ENCODE peak calls at places on chromosomes 3 and 15, in six cellular contexts. One of them, this sample, is unnamed.

GRCh38 chr3:184234671-184235380 is 5.4 kb downstream of the VWA5B2 start:
- DNase-seq in CD8-positive, alpha-beta T cell: no peak
- DNase-seq in heart right ventricle: no peak
- DNase-seq in pancreas: no peak
- DNase-seq in bronchial epithelial cell: no peak
- DNase-seq in cardiac muscle cell: no peak
- DNase-seq in this sample: peak

GRCh38 chr3:78823859-78824258 is 943.9 kb downstream of the ROBO1 start:
- DNase-seq in pancreas: no peak
- DNase-seq in CD8-positive, alpha-beta T cell: no peak
- DNase-seq in heart right ventricle: no peak
- DNase-seq in bronchial epithelial cell: peak
- DNase-seq in cardiac muscle cell: peak
- DNase-seq in this sample: no peak

GRCh38 chr3:64140651-64141050 is 84.6 kb downstream of the PRICKLE2 start:
- DNase-seq in heart right ventricle: no peak
- DNase-seq in pancreas: no peak
- DNase-seq in bronchial epithelial cell: no peak
- DNase-seq in cardiac muscle cell: no peak
- DNase-seq in CD8-positive, alpha-beta T cell: no peak
- DNase-seq in this sample: no peak

GRCh38 chr3:159892801-159893200 is 95.8 kb upstream of the IL12A start:
- DNase-seq in heart right ventricle: no peak
- DNase-seq in pancreas: no peak
- DNase-seq in cardiac muscle cell: no peak
- DNase-seq in CD8-positive, alpha-beta T cell: no peak
- DNase-seq in bronchial epithelial cell: no peak
- DNase-seq in this sample: no peak

GRCh38 chr3:176071943-176072342 is 1125.3 kb downstream of the TBL1XR1 start:
- DNase-seq in pancreas: no peak
- DNase-seq in cardiac muscle cell: no peak
- DNase-seq in bronchial epithelial cell: no peak
- DNase-seq in CD8-positive, alpha-beta T cell: no peak
- DNase-seq in heart right ventricle: no peak
- DNase-seq in this sample: no peak

GRCh38 chr3:8529738-8530525 is 28.3 kb downstream of the LMCD1 start:
- DNase-seq in heart right ventricle: no peak
- DNase-seq in CD8-positive, alpha-beta T cell: no peak
- DNase-seq in bronchial epithelial cell: peak
- DNase-seq in pancreas: no peak
- DNase-seq in cardiac muscle cell: no peak
- DNase-seq in this sample: no peak

GRCh38 chr15:60006808-60007346 is 2.8 kb downstream of the FOXB1 start:
- DNase-seq in bronchial epithelial cell: no peak
- DNase-seq in CD8-positive, alpha-beta T cell: no peak
- DNase-seq in pancreas: no peak
- DNase-seq in cardiac muscle cell: no peak
- DNase-seq in heart right ventricle: no peak
- DNase-seq in this sample: peak

GRCh38 chr3:58507356-58508062 is 15.6 kb downstream of the KCTD6 start:
- DNase-seq in heart right ventricle: no peak
- DNase-seq in cardiac muscle cell: no peak
- DNase-seq in bronchial epithelial cell: no peak
- DNase-seq in pancreas: no peak
- DNase-seq in CD8-positive, alpha-beta T cell: no peak
- DNase-seq in this sample: no peak

GRCh38 chr3:61841111-61841845 is 279.9 kb downstream of the PTPRG start:
- DNase-seq in pancreas: no peak
- DNase-seq in heart right ventricle: no peak
- DNase-seq in cardiac muscle cell: peak
- DNase-seq in CD8-positive, alpha-beta T cell: no peak
- DNase-seq in bronchial epithelial cell: no peak
- DNase-seq in this sample: no peak

GRCh38 chr3:157662171-157662570 is 159.0 kb upstream of the VEPH1 start:
- DNase-seq in cardiac muscle cell: no peak
- DNase-seq in heart right ventricle: no peak
- DNase-seq in CD8-positive, alpha-beta T cell: no peak
- DNase-seq in pancreas: no peak
- DNase-seq in bronchial epithelial cell: no peak
- DNase-seq in this sample: no peak

GRCh38 chr3:30011237-30011803 is 595.1 kb upstream of the TGFBR2 start:
- DNase-seq in CD8-positive, alpha-beta T cell: no peak
- DNase-seq in bronchial epithelial cell: no peak
- DNase-seq in cardiac muscle cell: no peak
- DNase-seq in heart right ventricle: no peak
- DNase-seq in pancreas: no peak
- DNase-seq in this sample: peak

GRCh38 chr3:50591196-50591741 is 20.3 kb downstream of the CISH start:
- DNase-seq in CD8-positive, alpha-beta T cell: no peak
- DNase-seq in bronchial epithelial cell: no peak
- DNase-seq in pancreas: no peak
- DNase-seq in cardiac muscle cell: no peak
- DNase-seq in heart right ventricle: no peak
- DNase-seq in this sample: peak

GRCh38 chr15:68277605-68278344 is at the start of gene FEM1B:
- DNase-seq in cardiac muscle cell: peak
- DNase-seq in heart right ventricle: peak
- DNase-seq in bronchial epithelial cell: peak
- DNase-seq in pancreas: peak
- DNase-seq in CD8-positive, alpha-beta T cell: peak
- DNase-seq in this sample: peak

GRCh38 chr3:38545396-38545949 is 49.3 kb downstream of the EXOG start:
- DNase-seq in heart right ventricle: no peak
- DNase-seq in bronchial epithelial cell: no peak
- DNase-seq in CD8-positive, alpha-beta T cell: no peak
- DNase-seq in pancreas: no peak
- DNase-seq in cardiac muscle cell: no peak
- DNase-seq in this sample: no peak

GRCh38 chr3:73552700-73553099 is 72.0 kb downstream of the PDZRN3 start:
- DNase-seq in CD8-positive, alpha-beta T cell: no peak
- DNase-seq in pancreas: no peak
- DNase-seq in bronchial epithelial cell: peak
- DNase-seq in cardiac muscle cell: peak
- DNase-seq in heart right ventricle: no peak
- DNase-seq in this sample: peak

DNA sequence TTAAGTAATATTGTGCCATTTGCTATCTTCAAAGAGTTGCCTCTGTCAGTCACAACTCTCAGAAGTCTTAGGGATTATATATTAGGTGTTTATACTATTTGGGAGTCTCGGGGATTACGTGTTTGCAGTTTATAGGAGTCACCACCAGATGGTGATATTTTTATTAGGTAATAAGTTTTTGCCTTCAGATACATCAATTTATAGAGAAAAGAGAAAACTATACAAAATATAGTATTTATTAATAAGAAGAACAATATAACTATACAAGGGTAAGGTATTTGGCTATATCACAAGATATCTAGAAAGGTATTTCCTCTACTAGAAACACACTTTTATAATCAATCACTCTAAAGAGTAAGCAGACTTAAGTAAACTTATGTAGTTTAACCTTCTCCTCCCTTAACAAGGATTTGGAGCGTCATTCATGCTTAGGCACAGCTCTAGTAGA is 10.7 kb upstream of the DHX36 start:
- DNase-seq in CD8-positive, alpha-beta T cell: no peak
- DNase-seq in cardiac muscle cell: peak
- DNase-seq in bronchial epithelial cell: peak
- DNase-seq in heart right ventricle: no peak
- DNase-seq in pancreas: no peak
- DNase-seq in this sample: no peak
- H3K4me3 ChIP-seq in CD8-positive, alpha-beta T cell: no peak
- H3K4me3 ChIP-seq in cardiac muscle cell: no peak
- H3K4me3 ChIP-seq in bronchial epithelial cell: no peak
- H3K4me3 ChIP-seq in heart right ventricle: no peak
- H3K4me3 ChIP-seq in pancreas: no peak
- H3K4me3 ChIP-seq in this sample: no peak

GRCh38 chr3:14798231-14798630 is 20.5 kb upstream of the FGD5 start:
- DNase-seq in bronchial epithelial cell: no peak
- DNase-seq in CD8-positive, alpha-beta T cell: no peak
- DNase-seq in pancreas: no peak
- DNase-seq in heart right ventricle: no peak
- DNase-seq in cardiac muscle cell: no peak
- DNase-seq in this sample: no peak
- H3K4me3 ChIP-seq in bronchial epithelial cell: no peak
- H3K4me3 ChIP-seq in CD8-positive, alpha-beta T cell: no peak
- H3K4me3 ChIP-seq in pancreas: no peak
- H3K4me3 ChIP-seq in heart right ventricle: no peak
- H3K4me3 ChIP-seq in cardiac muscle cell: no peak
- H3K4me3 ChIP-seq in this sample: no peak

DNA sequence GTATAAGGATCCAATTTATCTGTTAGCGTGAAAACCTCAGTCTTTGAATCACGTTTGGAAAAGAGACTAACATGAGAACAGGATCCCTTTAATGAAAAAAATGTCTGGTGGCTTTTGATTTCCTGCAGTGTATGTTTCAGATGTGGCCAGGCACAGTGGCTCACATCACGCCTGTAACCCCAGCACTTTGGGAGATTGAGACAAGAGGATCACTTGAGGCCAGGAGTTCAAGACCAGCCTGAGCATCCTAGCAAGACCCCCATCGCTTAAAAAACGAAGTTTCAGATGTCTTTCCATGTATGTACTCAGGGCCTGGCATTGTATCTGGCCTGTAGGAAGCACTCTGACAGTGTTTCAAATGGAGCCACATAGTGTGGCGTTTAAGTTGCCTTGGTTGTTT is 169.3 kb downstream of the KLHL25 start:
- DNase-seq in CD8-positive, alpha-beta T cell: no peak
- DNase-seq in bronchial epithelial cell: no peak
- DNase-seq in heart right ventricle: no peak
- DNase-seq in cardiac muscle cell: no peak
- DNase-seq in pancreas: no peak
- DNase-seq in this sample: no peak
- H3K4me3 ChIP-seq in CD8-positive, alpha-beta T cell: no peak
- H3K4me3 ChIP-seq in bronchial epithelial cell: no peak
- H3K4me3 ChIP-seq in heart right ventricle: no peak
- H3K4me3 ChIP-seq in cardiac muscle cell: no peak
- H3K4me3 ChIP-seq in pancreas: no peak
- H3K4me3 ChIP-seq in this sample: no peak

DNA sequence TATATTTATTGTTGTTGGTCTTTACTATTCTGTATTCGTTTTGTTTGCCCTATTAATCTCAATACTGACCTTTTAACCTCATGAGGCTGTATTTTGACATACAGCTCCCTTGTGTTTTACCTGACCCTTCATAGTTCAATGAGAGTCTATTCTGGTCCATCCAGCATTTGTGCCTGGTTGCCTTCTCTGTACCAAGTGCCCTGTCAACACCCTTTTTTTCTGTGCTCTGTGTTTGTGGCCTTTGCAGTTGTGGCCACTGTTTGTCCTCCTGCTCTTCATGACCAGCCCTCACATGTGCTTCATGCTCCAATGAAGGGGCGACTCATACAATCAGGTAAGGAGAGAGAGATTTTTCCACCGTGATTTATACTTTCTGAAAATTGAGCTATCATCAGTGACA is 368.2 kb downstream of the IL20RB start:
- DNase-seq in CD8-positive, alpha-beta T cell: no peak
- DNase-seq in cardiac muscle cell: no peak
- DNase-seq in pancreas: no peak
- DNase-seq in bronchial epithelial cell: no peak
- DNase-seq in heart right ventricle: no peak
- DNase-seq in this sample: no peak
- H3K4me3 ChIP-seq in CD8-positive, alpha-beta T cell: no peak
- H3K4me3 ChIP-seq in cardiac muscle cell: no peak
- H3K4me3 ChIP-seq in pancreas: no peak
- H3K4me3 ChIP-seq in bronchial epithelial cell: no peak
- H3K4me3 ChIP-seq in heart right ventricle: no peak
- H3K4me3 ChIP-seq in this sample: no peak

DNA sequence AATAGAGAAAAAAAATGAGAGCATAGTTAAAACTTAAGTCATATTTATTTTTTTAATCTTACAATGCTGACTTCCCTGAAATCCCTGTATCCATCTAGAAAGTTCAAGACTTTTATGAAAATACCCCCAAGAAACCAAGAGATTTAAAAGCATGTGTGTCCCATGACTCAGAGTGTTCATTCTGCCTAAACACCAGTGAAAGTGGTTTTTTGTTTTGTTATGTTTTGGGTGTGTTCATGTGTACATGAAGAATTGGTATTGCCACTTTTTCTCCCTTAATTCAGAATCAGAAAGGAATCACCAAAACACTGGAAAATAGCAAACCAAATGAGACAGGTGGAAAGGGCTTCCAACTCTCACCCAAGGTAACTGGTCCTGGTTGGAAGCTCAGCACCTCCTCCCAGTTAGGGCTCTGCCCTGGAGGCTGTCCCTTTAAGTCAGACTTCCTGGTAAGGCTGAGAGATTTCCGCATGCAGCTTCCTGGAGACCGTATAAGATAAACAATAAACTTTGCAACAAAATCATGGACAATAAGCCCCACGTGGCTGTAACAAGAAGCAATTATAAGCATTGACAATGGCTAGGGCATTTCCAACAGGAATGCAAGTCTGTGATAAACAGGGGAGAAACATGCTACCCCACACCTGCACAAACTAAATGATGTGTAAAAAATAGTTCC is 121.9 kb upstream of the ARHGEF3 start:
- DNase-seq in cardiac muscle cell: peak
- DNase-seq in heart right ventricle: no peak
- DNase-seq in pancreas: peak
- DNase-seq in bronchial epithelial cell: peak
- DNase-seq in CD8-positive, alpha-beta T cell: peak
- DNase-seq in this sample: no peak
- H3K4me3 ChIP-seq in cardiac muscle cell: no peak
- H3K4me3 ChIP-seq in heart right ventricle: no peak
- H3K4me3 ChIP-seq in pancreas: no peak
- H3K4me3 ChIP-seq in bronchial epithelial cell: no peak
- H3K4me3 ChIP-seq in CD8-positive, alpha-beta T cell: peak
- H3K4me3 ChIP-seq in this sample: no peak

DNA sequence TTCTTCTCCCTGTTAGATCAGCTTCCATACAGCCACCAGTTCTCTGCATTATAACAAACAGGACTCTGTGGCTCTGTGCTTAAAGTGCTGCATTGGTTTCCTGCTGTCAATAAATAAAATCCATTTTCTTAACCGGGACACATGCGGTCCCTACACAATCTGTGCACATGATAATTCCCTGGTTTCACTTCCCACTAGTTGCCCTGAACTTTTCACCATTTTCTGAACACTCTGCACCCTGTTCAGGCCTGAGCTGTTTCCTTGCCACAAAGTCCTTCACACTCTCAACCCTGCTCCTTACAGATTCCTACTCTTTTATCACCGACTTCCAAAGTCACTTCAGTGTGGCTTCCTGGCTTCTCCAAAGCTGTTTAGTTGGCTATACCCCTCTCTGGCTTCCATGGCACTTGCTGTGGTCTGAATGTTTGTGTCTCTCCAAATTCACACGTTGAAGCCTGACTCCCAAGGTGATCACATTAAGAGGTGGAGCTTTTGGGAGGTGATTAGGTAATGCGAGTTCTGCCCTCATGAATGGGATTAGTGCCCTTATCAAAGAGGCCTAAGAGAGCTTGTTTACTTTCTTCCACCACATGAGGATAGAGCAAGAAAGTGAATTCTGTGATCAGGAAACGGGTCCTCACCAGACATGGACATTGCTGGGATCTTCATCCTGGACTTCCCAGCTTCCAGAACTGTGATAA is 233.4 kb downstream of the CHST2 start:
- DNase-seq in cardiac muscle cell: no peak
- DNase-seq in CD8-positive, alpha-beta T cell: no peak
- DNase-seq in bronchial epithelial cell: no peak
- DNase-seq in heart right ventricle: no peak
- DNase-seq in pancreas: no peak
- DNase-seq in this sample: no peak
- H3K4me3 ChIP-seq in cardiac muscle cell: no peak
- H3K4me3 ChIP-seq in CD8-positive, alpha-beta T cell: no peak
- H3K4me3 ChIP-seq in bronchial epithelial cell: no peak
- H3K4me3 ChIP-seq in heart right ventricle: no peak
- H3K4me3 ChIP-seq in pancreas: no peak
- H3K4me3 ChIP-seq in this sample: no peak